ENCODE peak calls at places on chromosomes 4 and X, in four cellular contexts. V is activated CD4-positive, alpha-beta T cell treated with anti-CD3 and anti-CD28 coated beads for 1 hour; N is NCI-H1694 treated with DMSO at 0.1 percent for 48 hours; O is LoVo. X is an unnamed sample.

GRCh38 chr4:3508542-3508941 is 23.7 kb downstream of the LRPAP1 start:
- DNase-seq in V (no peak), N (no peak), O (no peak), X (no peak)

GRCh38 chr4:74410272-74410671 is 34.7 kb upstream of the AREG start:
- DNase-seq in V (no peak), N (no peak), O (no peak), X (no peak)

GRCh38 chrX:120304241-120304640 is 7.0 kb downstream of the TMEM255A start:
- DNase-seq in V (no peak), N (no peak), O (no peak), X (peak; percentile 0)

GRCh38 chrX:46279214-46279924 is 265.9 kb downstream of the ZNF674 start:
- DNase-seq in V (no peak), N (no peak), O (no peak), X (no peak)

GRCh38 chr4:45100936-45101818 is 374.8 kb upstream of the GNPDA2 start:
- DNase-seq in V (no peak), N (no peak), O (no peak), X (peak; percentile 8)

GRCh38 chr4:1492636-1493539 is 86.6 kb upstream of the NKX1-1 start:
- DNase-seq in V (no peak), N (peak; percentile 3), O (no peak), X (no peak)

GRCh38 chrX:22952011-22952410 is 47.7 kb upstream of the DDX53 start:
- DNase-seq in V (no peak), N (no peak), O (no peak), X (peak; percentile 57)

GRCh38 chrX:11666180-11666579 is 460 bp upstream of the ARHGAP6 start:
- DNase-seq in V (no peak), N (no peak), O (no peak), X (peak; percentile 44)

GRCh38 chr4:168923526-168924194 is 86.4 kb downstream of the CBR4 start:
- DNase-seq in V (no peak), N (peak; percentile 76), O (peak; percentile 68), X (peak; percentile 83)

GRCh38 chr4:92304636-92305035 is 870 bp downstream of the GRID2 start:
- DNase-seq in V (no peak), N (peak; percentile 25), O (no peak), X (peak; percentile 4)

GRCh38 chrX:48971325-48972213 is at the start of gene KCND1:
- DNase-seq in V (no peak), N (peak; percentile 16), O (no peak), X (peak; percentile 38)

GRCh38 chr4:165493359-165493758 is 114.6 kb downstream of the CPE start:
- DNase-seq in V (peak; percentile 47), N (peak; percentile 44), O (peak; percentile 64), X (peak; percentile 88)

GRCh38 chrX:13250831-13251612 is 68.8 kb downstream of the ATXN3L start:
- DNase-seq in V (no peak), N (no peak), O (no peak), X (peak; percentile 53)

GRCh38 chr4:88763075-88763474 is 65.4 kb upstream of the NAP1L5 start:
- DNase-seq in V (no peak), N (no peak), O (no peak), X (no peak)

GRCh38 chr4:181330654-181331595 is 912.3 kb upstream of the TENM3 start:
- DNase-seq in V (no peak), N (no peak), O (no peak), X (no peak)

GRCh38 chrX:1391707-1392375 is at the start of gene SLC25A6:
- DNase-seq in V (peak; percentile 100), N (no peak), O (peak; percentile 98), X (peak; percentile 100)

GRCh38 chr4:7744131-7744804 is 195.4 kb downstream of the AFAP1 start:
- DNase-seq in V (no peak), N (no peak), O (no peak), X (no peak)

GRCh38 chr4:955931-956381 is 17.4 kb downstream of the DGKQ start:
- DNase-seq in V (no peak), N (no peak), O (no peak), X (no peak)

GRCh38 chr4:108272566-108272965 is 103.8 kb upstream of the LEF1 start:
- DNase-seq in V (no peak), N (no peak), O (peak; percentile 11), X (no peak)

GRCh38 chr4:177182728-177183127 is 126.9 kb upstream of the NEIL3 start:
- DNase-seq in V (no peak), N (no peak), O (no peak), X (no peak)

GRCh38 chr4:90757529-90757928 is 630.3 kb downstream of the CCSER1 start:
- DNase-seq in V (no peak), N (no peak), O (no peak), X (no peak)

GRCh38 chr4:140252144-140252741 is 98.3 kb upstream of the MAML3 start:
- DNase-seq in V (no peak), N (peak; percentile 82), O (no peak), X (peak; percentile 47)

GRCh38 chrX:130299279-130300009 is 30.7 kb upstream of the ZNF280C start:
- DNase-seq in V (no peak), N (no peak), O (no peak), X (no peak)

X was measured in hepatocyte.